ENCODE peak calls at places on chromosomes 1 and 21, in four cellular contexts. One of them, this sample, is unnamed.

GRCh38 chr1:9753121-9753531 is 70.6 kb downstream of the CLSTN1 start:
- DNase-seq in GM12878: no peak
- DNase-seq in HL-60: no peak
- DNase-seq in K562: peak; percentile 30
- DNase-seq in this sample: no peak

GRCh38 chr1:6043561-6043960 is 2.1 kb upstream of the KCNAB2 start:
- DNase-seq in K562: no peak
- DNase-seq in HL-60: no peak
- DNase-seq in GM12878: no peak
- DNase-seq in this sample: no peak

GRCh38 chr1:188937965-188938551 is 1539.6 kb downstream of the BRINP3 start:
- DNase-seq in GM12878: no peak
- DNase-seq in HL-60: no peak
- DNase-seq in K562: no peak
- DNase-seq in this sample: no peak

GRCh38 chr1:53078333-53079101 is 16.5 kb downstream of the PODN start:
- DNase-seq in HL-60: no peak
- DNase-seq in K562: no peak
- DNase-seq in GM12878: no peak
- DNase-seq in this sample: no peak

GRCh38 chr1:231934797-231935196 is 308.2 kb downstream of the DISC1 start:
- DNase-seq in K562: peak; percentile 37
- DNase-seq in GM12878: no peak
- DNase-seq in HL-60: no peak
- DNase-seq in this sample: no peak

GRCh38 chr1:75123756-75124155 is 10.4 kb upstream of the LHX8 start:
- DNase-seq in K562: no peak
- DNase-seq in HL-60: no peak
- DNase-seq in GM12878: no peak
- DNase-seq in this sample: no peak

GRCh38 chr1:67956096-67956495 is 94.3 kb downstream of the DIRAS3 start:
- DNase-seq in K562: no peak
- DNase-seq in HL-60: no peak
- DNase-seq in GM12878: no peak
- DNase-seq in this sample: no peak

GRCh38 chr1:8293641-8294169 is 24.2 kb upstream of the SLC45A1 start:
- DNase-seq in GM12878: no peak
- DNase-seq in K562: no peak
- DNase-seq in HL-60: no peak
- DNase-seq in this sample: no peak

GRCh38 chr1:51313961-51314777 is 16.2 kb downstream of the TTC39A start:
- DNase-seq in HL-60: no peak
- DNase-seq in GM12878: no peak
- DNase-seq in K562: no peak
- DNase-seq in this sample: no peak

GRCh38 chr1:154446292-154446691 is 41.1 kb downstream of the IL6R start:
- DNase-seq in HL-60: no peak
- DNase-seq in K562: no peak
- DNase-seq in GM12878: no peak
- DNase-seq in this sample: no peak

GRCh38 chr1:37255111-37255795 is 219.1 kb upstream of the ZC3H12A start:
- DNase-seq in GM12878: no peak
- DNase-seq in HL-60: no peak
- DNase-seq in K562: peak; percentile 80
- DNase-seq in this sample: peak; percentile 19

GRCh38 chr21:44765231-44766013 is 36.2 kb downstream of the UBE2G2 start:
- DNase-seq in GM12878: no peak
- DNase-seq in HL-60: no peak
- DNase-seq in K562: peak; percentile 76
- DNase-seq in this sample: no peak

GRCh38 chr1:91026777-91027176 is 4.9 kb upstream of the ZNF644 start:
- DNase-seq in K562: no peak
- DNase-seq in HL-60: no peak
- DNase-seq in GM12878: no peak
- DNase-seq in this sample: no peak

GRCh38 chr21:36948686-36949085 is 17.8 kb downstream of the HLCS start:
- DNase-seq in GM12878: no peak
- DNase-seq in K562: no peak
- DNase-seq in HL-60: no peak
- DNase-seq in this sample: no peak

GRCh38 chr21:32974653-32975052 is 51.1 kb upstream of the OLIG2 start:
- DNase-seq in K562: no peak
- DNase-seq in HL-60: no peak
- DNase-seq in GM12878: no peak
- DNase-seq in this sample: no peak

GRCh38 chr1:222243902-222244301 is 304.0 kb downstream of the HHIPL2 start:
- DNase-seq in K562: no peak
- DNase-seq in GM12878: no peak
- DNase-seq in HL-60: no peak
- DNase-seq in this sample: no peak

GRCh38 chr21:36456714-36457399 is 23.1 kb downstream of the CLDN14 start:
- DNase-seq in K562: no peak
- DNase-seq in HL-60: no peak
- DNase-seq in GM12878: no peak
- DNase-seq in this sample: no peak

GRCh38 chr1:31010081-31010989 is 55.2 kb downstream of the PUM1 start:
- DNase-seq in HL-60: no peak
- DNase-seq in GM12878: peak; percentile 44
- DNase-seq in K562: no peak
- DNase-seq in this sample: no peak

DNA sequence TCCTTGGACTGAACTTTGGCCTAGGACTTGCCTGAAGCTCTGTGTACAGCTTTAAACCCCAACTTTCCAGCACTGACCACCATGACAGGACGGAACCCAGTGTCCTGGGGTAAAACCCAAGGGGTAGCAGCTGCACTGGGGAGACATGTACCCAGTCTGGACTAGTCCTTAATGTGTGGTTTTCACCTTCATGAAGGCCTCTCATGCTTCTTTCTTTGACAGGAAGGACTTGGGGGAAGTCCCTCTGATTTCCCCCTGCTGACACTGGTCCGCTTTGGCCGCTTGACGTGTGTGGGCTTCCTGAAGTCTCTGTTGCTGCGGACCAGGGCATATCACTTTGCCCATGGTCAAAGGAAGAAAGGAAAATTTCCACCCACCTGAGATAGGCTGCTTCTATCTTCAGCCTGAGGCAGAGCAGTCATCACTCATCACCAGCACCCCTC is 66.3 kb upstream of the PRDX6 start:
- DNase-seq in K562: no peak
- DNase-seq in HL-60: no peak
- DNase-seq in GM12878: peak; percentile 84
- DNase-seq in this sample: no peak
- TF ChIP-seq SPI1 in K562: no peak
- TF ChIP-seq SPI1 in HL-60: no peak
- TF ChIP-seq SPI1 in GM12878: no peak
- TF ChIP-seq SPI1 in this sample: peak; percentile 45

GRCh38 chr1:208256556-208256955 is 12.4 kb upstream of the PLXNA2 start:
- DNase-seq in K562: no peak
- DNase-seq in GM12878: no peak
- DNase-seq in HL-60: no peak
- DNase-seq in this sample: no peak

GRCh38 chr1:208254376-208254775 is 10.2 kb upstream of the PLXNA2 start:
- DNase-seq in GM12878: no peak
- DNase-seq in HL-60: no peak
- DNase-seq in K562: no peak
- DNase-seq in this sample: no peak

GRCh38 chr1:208256091-208256490 is 11.9 kb upstream of the PLXNA2 start:
- DNase-seq in HL-60: no peak
- DNase-seq in K562: no peak
- DNase-seq in GM12878: no peak
- DNase-seq in this sample: no peak

GRCh38 chr1:208253177-208253576 is 9.0 kb upstream of the PLXNA2 start:
- DNase-seq in GM12878: no peak
- DNase-seq in K562: no peak
- DNase-seq in HL-60: no peak
- DNase-seq in this sample: no peak

DNA sequence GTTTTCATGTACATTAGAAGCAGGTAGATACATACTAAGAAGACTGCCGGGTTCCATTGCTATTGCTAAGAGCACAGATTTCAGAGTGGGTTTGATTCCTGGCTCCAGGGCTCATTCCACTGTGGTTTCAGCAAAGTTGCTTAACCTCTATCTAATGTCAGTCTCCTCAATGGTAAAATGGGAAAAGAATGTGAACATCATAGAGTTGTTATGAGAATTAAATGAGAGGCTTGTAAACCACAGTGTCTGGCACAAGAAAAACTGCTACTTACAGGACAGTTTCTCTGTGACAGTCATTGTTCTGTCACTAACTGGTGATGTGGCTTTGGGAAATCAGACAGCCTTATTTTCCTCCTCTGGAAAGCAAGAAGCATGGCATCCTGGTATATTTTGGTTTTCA is 10.7 kb upstream of the PLXNA2 start:
- DNase-seq in GM12878: no peak
- DNase-seq in K562: no peak
- DNase-seq in HL-60: no peak
- DNase-seq in this sample: no peak
- TF ChIP-seq SPI1 in GM12878: no peak
- TF ChIP-seq SPI1 in K562: no peak
- TF ChIP-seq SPI1 in HL-60: no peak
- TF ChIP-seq SPI1 in this sample: no peak

GRCh38 chr1:239731079-239731744 is 344.8 kb downstream of the CHRM3 start:
- DNase-seq in GM12878: no peak
- DNase-seq in K562: no peak
- DNase-seq in HL-60: no peak
- DNase-seq in this sample: no peak

GRCh38 chr1:239736479-239736878 is 350.1 kb downstream of the CHRM3 start:
- DNase-seq in HL-60: no peak
- DNase-seq in GM12878: no peak
- DNase-seq in K562: no peak
- DNase-seq in this sample: no peak

GRCh38 chr1:239732770-239733169 is 346.4 kb downstream of the CHRM3 start:
- DNase-seq in GM12878: no peak
- DNase-seq in K562: no peak
- DNase-seq in HL-60: no peak
- DNase-seq in this sample: no peak

GRCh38 chr1:239735081-239735480 is 348.7 kb downstream of the CHRM3 start:
- DNase-seq in GM12878: no peak
- DNase-seq in K562: no peak
- DNase-seq in HL-60: no peak
- DNase-seq in this sample: no peak

DNA sequence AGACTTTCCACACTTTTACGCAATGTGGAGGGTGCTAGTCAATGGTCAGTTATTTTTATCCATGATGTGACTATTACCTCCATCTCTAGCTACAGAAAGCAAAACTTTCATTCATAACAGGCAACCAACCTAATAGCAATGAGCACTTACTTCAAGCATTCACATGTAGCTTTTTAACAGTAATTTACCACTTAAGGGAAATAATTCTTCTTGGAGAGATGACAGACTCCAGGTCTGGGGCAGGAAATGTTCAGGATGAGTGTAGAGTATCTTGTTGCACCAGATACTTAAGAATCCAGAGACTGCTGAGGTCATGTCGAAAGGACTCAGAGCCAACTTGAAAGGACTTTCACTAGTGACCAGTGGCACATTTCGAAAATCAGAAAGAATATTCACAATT is 347.6 kb downstream of the CHRM3 start:
- DNase-seq in K562: no peak
- DNase-seq in HL-60: no peak
- DNase-seq in GM12878: no peak
- DNase-seq in this sample: no peak
- TF ChIP-seq SPI1 in K562: no peak
- TF ChIP-seq SPI1 in HL-60: no peak
- TF ChIP-seq SPI1 in GM12878: no peak
- TF ChIP-seq SPI1 in this sample: no peak

GRCh38 chr1:220274122-220274855 is 2.0 kb upstream of the RAB3GAP2 start:
- DNase-seq in GM12878: no peak
- DNase-seq in HL-60: peak; percentile 92
- DNase-seq in K562: no peak
- DNase-seq in this sample: no peak
- TF ChIP-seq SPI1 in GM12878: no peak
- TF ChIP-seq SPI1 in HL-60: no peak
- TF ChIP-seq SPI1 in K562: no peak
- TF ChIP-seq SPI1 in this sample: no peak

This sample was measured in GM12891.